ENCODE peak calls at places on chromosomes 4 and X, in five cellular contexts. W is K562, S is HepG2, X is GM12878, C is H1. D is an unnamed sample.

GRCh38 chr4:123505077-123505456 is 108.5 kb downstream of the SPRY1 start:
- DNase-seq in C (no peak), X (no peak), W (no peak), S (peak), D (peak)

GRCh38 chrX:16114640-16115039 is 8.7 kb upstream of the GRPR start:
- DNase-seq in X (no peak), S (no peak), W (no peak), C (no peak), D (no peak)

GRCh38 chr4:7978907-7979651 is 39.4 kb upstream of the AFAP1 start:
- DNase-seq in W (no peak), X (no peak), C (peak), S (no peak), D (peak)

GRCh38 chr4:74838746-74839370 is 44.5 kb upstream of the BTC start:
- DNase-seq in S (no peak), C (no peak), W (no peak), X (no peak), D (no peak)

GRCh38 chr4:33072340-33073089 is 2352.3 kb downstream of the PCDH7 start:
- DNase-seq in W (no peak), C (no peak), X (no peak), S (no peak), D (no peak)

GRCh38 chrX:100410901-100411801 is 1.1 kb upstream of the PCDH19 start:
- DNase-seq in C (peak), X (no peak), S (no peak), W (no peak), D (peak)

GRCh38 chr4:172758586-172759340 is 409.8 kb upstream of the GALNT7 start:
- DNase-seq in X (no peak), S (no peak), C (no peak), W (no peak), D (no peak)

GRCh38 chr4:176340871-176341685 is 21.3 kb downstream of the SPCS3 start:
- DNase-seq in S (peak), X (no peak), C (no peak), W (peak), D (peak)

GRCh38 chrX:53239474-53239873 is 14.5 kb upstream of the KDM5C start:
- DNase-seq in X (no peak), S (peak), C (peak), W (no peak), D (peak)

GRCh38 chrX:42988700-42989099 is 210.7 kb upstream of the PPP1R2C start:
- DNase-seq in C (no peak), X (no peak), W (no peak), S (no peak), D (no peak)

GRCh38 chr4:8330821-8331566 is 61.4 kb downstream of the HTRA3 start:
- DNase-seq in X (no peak), C (no peak), W (no peak), S (no peak), D (no peak)

GRCh38 chrX:133926809-133927208 is 58.6 kb downstream of the GPC3 start:
- DNase-seq in X (no peak), C (no peak), S (no peak), W (no peak), D (peak)

GRCh38 chr4:155207534-155208257 is 740 bp upstream of the NPY2R start:
- DNase-seq in W (no peak), X (no peak), S (no peak), C (peak), D (peak)

GRCh38 chr4:91032725-91033445 is 905.7 kb downstream of the CCSER1 start:
- DNase-seq in W (no peak), X (no peak), S (no peak), C (no peak), D (no peak)

GRCh38 chr4:143300860-143301259 is 35.8 kb upstream of the GAB1 start:
- DNase-seq in S (no peak), X (no peak), C (no peak), W (no peak), D (no peak)

GRCh38 chr4:53674891-53675290 is 83.6 kb upstream of the LNX1 start:
- DNase-seq in W (no peak), X (no peak), C (no peak), S (no peak), D (no peak)

GRCh38 chrX:153495362-153495751 is 577 bp downstream of the BGN start:
- DNase-seq in X (no peak), S (no peak), C (no peak), W (no peak), D (no peak)

GRCh38 chrX:74351760-74352159 is 47.8 kb downstream of the ZCCHC13 start:
- DNase-seq in S (no peak), X (no peak), C (no peak), W (peak), D (no peak)

GRCh38 chr4:108830509-108831244 is 67.8 kb upstream of the ETNPPL start:
- DNase-seq in C (no peak), S (no peak), W (no peak), X (no peak), D (no peak)

GRCh38 chrX:149707147-149707901 is 4.5 kb upstream of the MAGEA11 start:
- DNase-seq in W (no peak), S (no peak), C (no peak), X (no peak), D (no peak)

GRCh38 chrX:152814048-152814447 is 16.5 kb downstream of the CETN2 start:
- DNase-seq in W (no peak), C (no peak), X (no peak), S (no peak), D (no peak)

GRCh38 chr4:44760142-44760898 is 34.0 kb upstream of the GNPDA2 start:
- DNase-seq in C (no peak), X (no peak), S (peak), W (peak), D (peak)

GRCh38 chr4:47526281-47526680 is 41.2 kb downstream of the ATP10D start:
- DNase-seq in S (no peak), W (no peak), C (no peak), X (no peak), D (no peak)

GRCh38 chrX:76148753-76149152 is 24.1 kb upstream of the PBDC1 start:
- DNase-seq in W (no peak), X (peak), S (peak), C (peak), D (peak)

DNA sequence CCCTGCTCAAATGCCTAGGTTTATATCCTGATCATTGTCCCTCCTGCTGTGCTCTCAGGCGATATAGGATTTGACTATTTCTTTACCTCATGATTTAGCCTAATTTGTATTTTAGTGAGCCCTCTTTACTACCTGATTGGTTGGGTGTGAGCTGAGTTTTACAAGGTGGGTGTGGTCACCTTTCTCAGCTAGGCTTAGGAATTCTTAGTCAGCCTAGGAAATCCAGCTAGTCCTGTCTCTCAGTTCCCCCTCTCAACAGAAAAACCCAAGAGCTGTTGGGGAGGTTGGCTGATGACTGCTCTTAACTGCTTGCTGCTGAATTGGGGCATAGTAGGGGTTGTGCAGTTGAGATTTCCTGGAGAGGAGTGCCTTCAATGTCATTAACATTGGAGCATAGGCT is 100.5 kb upstream of the AADAT start:
- DNase-seq in X (no peak), W (no peak), C (no peak), S (no peak), D (no peak)
- TF ChIP-seq CREB1 in X (no peak), W (no peak), C (no peak), S (no peak), D (no peak)

DNA sequence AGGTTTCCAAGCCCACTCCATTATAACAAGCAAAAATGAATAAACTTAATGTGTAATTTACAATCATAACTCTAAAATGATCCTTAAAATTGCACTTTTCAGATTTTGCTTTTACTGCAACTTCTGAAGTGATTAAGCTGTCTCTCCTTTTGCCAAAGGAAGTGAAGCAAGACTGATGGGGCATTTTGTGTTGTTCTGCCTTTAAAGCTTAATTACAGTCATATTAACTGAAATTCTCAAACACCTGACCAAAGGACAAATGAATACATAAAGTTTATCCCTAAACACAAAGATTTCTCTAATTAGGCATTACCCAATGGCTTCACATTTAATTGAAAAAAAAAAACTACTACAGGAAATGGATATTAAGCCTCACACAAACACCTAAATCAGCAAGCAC is 101.8 kb downstream of the ATP11C start:
- DNase-seq in S (no peak), W (no peak), X (no peak), C (no peak), D (no peak)
- H3K4me2 ChIP-seq in S (no peak), W (no peak), X (peak), C (no peak), D (peak)

GRCh38 chr4:188624370-188624769 is 485.1 kb downstream of the TRIML1 start:
- DNase-seq in S (no peak), X (no peak), W (no peak), C (no peak), D (no peak)

GRCh38 chr4:188623314-188623854 is 484.1 kb downstream of the TRIML1 start:
- DNase-seq in X (no peak), C (no peak), W (no peak), S (no peak), D (no peak)

GRCh38 chr4:188619456-188620149 is 480.4 kb downstream of the TRIML1 start:
- DNase-seq in X (no peak), W (no peak), C (peak), S (no peak), D (peak)

GRCh38 chr4:188620608-188621007 is 481.4 kb downstream of the TRIML1 start:
- DNase-seq in C (no peak), W (no peak), X (no peak), S (no peak), D (no peak)
- H2AFZ ChIP-seq in C (no peak), W (no peak), X (no peak), S (no peak), D (no peak)

GRCh38 chr4:162650166-162650565 is 486.4 kb upstream of the FSTL5 start:
- DNase-seq in W (no peak), C (no peak), S (no peak), X (no peak), D (no peak)

GRCh38 chr4:162640152-162640551 is 476.4 kb upstream of the FSTL5 start:
- DNase-seq in W (no peak), C (no peak), X (no peak), S (no peak), D (no peak)

GRCh38 chr4:162644346-162644745 is 480.5 kb upstream of the FSTL5 start:
- DNase-seq in S (no peak), C (no peak), X (no peak), W (no peak), D (no peak)

DNA sequence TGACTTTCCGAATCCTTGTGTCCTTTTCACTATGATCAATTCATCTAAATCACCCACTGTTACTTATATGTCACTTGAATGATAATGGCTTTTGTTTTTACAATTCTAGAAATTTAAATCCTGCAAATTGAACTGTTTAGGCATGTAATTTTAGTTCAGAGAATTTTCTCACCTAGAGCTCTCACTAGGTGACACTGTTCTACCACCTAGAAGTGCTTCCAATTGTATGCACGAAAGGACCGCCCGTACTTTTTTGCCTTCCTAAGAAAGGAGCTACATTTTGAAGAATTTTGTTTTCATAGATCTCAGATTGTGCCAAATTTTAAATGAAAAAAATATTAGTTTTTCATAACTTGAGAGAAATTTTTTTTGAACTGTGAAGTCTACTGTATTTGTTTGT is 481.6 kb upstream of the FSTL5 start:
- DNase-seq in W (no peak), C (no peak), X (no peak), S (peak), D (peak)
- TF ChIP-seq CREB1 in W (no peak), C (no peak), X (no peak), S (no peak), D (no peak)

DNA sequence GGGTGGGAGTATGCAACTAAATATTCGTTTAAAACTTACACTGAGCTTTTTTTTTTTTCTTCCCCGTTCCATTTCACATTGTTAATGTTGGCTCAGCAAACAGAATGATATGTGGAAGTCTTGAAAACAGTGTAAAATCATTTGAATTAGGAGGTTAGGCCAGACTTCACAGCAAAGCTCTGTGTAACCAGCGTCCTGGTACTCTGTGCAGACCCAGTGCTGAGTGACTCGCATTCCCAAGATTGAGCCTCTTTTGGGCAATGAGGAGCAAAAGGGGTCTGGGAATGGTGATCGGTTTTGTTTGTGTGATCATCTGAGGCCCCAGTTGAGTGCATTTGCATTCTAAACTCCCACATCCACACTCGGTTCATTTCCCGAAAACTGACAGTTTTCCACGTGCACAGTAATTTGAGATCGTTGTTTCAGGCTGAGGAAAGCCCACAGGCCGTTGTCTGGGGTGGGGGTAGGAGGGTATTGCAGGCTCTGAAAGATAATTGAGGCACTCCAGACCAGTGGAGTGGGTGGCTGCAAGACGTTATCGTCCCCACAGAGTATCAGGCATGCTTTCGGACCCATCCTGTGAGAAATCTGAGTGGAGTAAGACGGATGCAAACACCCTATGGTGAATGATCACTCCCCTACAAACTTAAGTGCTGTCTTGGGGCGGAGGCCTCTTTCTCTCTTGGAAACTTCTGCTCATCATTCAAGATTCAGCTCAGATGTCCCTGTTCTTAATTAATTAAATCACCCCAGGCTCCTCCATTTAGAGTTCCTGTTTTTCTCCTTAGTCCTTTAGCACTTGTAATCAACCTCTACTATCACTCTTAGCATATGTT is 96.0 kb downstream of the AFF1 start:
- DNase-seq in C (no peak), S (no peak), X (no peak), W (peak), D (peak)
- H3K4me2 ChIP-seq in C (peak), S (no peak), X (peak), W (peak), D (peak)

GRCh38 chr4:68904786-68905185 is 46.8 kb downstream of the UGT2A3 start:
- DNase-seq in C (no peak), S (peak), W (peak), X (peak), D (peak)

GRCh38 chr4:68906238-68907137 is 45.1 kb downstream of the UGT2A3 start:
- DNase-seq in W (no peak), C (peak), X (no peak), S (no peak), D (peak)

GRCh38 chr4:68907230-68907629 is 44.4 kb downstream of the UGT2A3 start:
- DNase-seq in W (no peak), X (no peak), S (no peak), C (no peak), D (no peak)

GRCh38 chr4:68907788-68908700 is 43.6 kb downstream of the UGT2A3 start:
- DNase-seq in S (peak), X (no peak), C (no peak), W (no peak), D (no peak)

DNA sequence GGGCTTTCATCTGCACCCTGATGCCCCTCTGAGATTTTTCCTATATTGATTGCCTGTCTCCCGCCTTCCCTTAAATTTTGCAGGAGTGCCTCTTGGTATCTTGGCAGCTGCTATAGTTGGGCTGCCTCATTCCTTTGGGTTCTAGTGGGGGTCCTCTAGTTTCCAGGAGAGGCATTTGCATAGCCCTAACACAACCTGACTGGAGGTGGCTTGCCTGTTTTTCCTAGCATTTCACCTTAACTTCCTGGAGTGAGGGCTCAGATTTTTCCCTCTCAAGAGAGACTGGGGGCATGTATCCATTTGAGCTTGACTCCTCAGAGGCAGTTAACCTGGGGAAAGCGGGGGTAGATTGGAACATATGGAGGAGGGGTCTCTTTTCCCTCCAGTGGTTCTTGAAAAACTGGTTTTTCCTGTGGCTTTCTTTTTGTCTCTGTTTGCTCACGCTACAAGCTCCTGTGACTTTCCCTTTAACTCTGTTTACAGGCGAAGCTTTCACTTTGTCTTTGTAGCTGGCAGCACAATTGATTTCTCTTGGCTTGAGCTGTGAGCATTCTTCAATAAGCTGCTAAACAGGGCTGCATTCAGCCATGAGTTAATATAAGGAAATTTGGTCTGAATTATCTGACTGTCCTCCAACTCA is 45.9 kb downstream of the UGT2A3 start:
- DNase-seq in C (peak), X (no peak), S (no peak), W (no peak), D (peak)
- H2AFZ ChIP-seq in C (no peak), X (no peak), S (peak), W (no peak), D (no peak)

DNA sequence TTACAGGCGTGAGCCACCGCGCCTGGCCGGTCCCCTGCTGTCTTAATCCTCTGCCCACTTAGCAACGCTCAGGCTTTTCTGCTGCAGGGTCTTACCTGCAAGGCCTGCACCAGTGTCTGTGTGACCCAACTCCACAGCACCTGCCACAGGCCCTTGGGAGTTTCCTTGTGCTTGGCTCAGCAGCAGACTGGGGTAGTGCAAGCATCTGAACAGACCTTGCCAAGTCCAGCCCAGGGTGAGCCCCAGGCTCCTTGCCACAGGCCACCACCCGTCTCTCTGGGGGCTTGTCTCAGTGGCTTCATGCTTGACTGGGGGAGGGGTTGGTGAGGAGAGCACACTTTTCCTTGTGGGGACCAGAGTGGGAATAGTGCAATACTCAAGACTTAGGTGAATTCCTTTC is 87.0 kb downstream of the FAM193A start:
- DNase-seq in C (no peak), W (no peak), X (no peak), S (no peak), D (no peak)
- TF ChIP-seq CREB1 in C (no peak), W (no peak), X (no peak), S (no peak), D (no peak)

D was measured in GM23338.